ENCODE peak calls at places on chromosome 20, in six cellular contexts. One of them, this sample, is unnamed.

GRCh38 chr20:40807771-40808170 is 118.7 kb upstream of the MAFB start:
- DNase-seq in neural progenitor cell: no peak
- DNase-seq in SK-N-SH: no peak
- DNase-seq in GM23338: no peak
- DNase-seq in HCT116: no peak
- DNase-seq in PC-3: no peak
- DNase-seq in this sample: no peak

GRCh38 chr20:41058007-41058673 is 29.5 kb downstream of the TOP1 start:
- DNase-seq in neural progenitor cell: no peak
- DNase-seq in HCT116: peak
- DNase-seq in SK-N-SH: peak
- DNase-seq in GM23338: no peak
- DNase-seq in PC-3: peak
- DNase-seq in this sample: no peak

GRCh38 chr20:56924976-56925695 is 296.0 kb downstream of the TFAP2C start:
- DNase-seq in neural progenitor cell: peak
- DNase-seq in SK-N-SH: peak
- DNase-seq in HCT116: no peak
- DNase-seq in GM23338: peak
- DNase-seq in PC-3: no peak
- DNase-seq in this sample: no peak

GRCh38 chr20:41469868-41470267 is 103.2 kb upstream of the EMILIN3 start:
- DNase-seq in HCT116: no peak
- DNase-seq in neural progenitor cell: no peak
- DNase-seq in SK-N-SH: no peak
- DNase-seq in PC-3: no peak
- DNase-seq in GM23338: no peak
- DNase-seq in this sample: no peak

GRCh38 chr20:701401-702129 is 26.0 kb upstream of the SCRT2 start:
- DNase-seq in PC-3: no peak
- DNase-seq in SK-N-SH: no peak
- DNase-seq in neural progenitor cell: no peak
- DNase-seq in HCT116: no peak
- DNase-seq in GM23338: no peak
- DNase-seq in this sample: no peak

GRCh38 chr20:6492396-6493055 is 275.0 kb upstream of the BMP2 start:
- DNase-seq in GM23338: peak
- DNase-seq in HCT116: no peak
- DNase-seq in PC-3: peak
- DNase-seq in neural progenitor cell: no peak
- DNase-seq in SK-N-SH: no peak
- DNase-seq in this sample: no peak

GRCh38 chr20:14360386-14360785 is 23.0 kb upstream of the FLRT3 start:
- DNase-seq in PC-3: peak
- DNase-seq in SK-N-SH: no peak
- DNase-seq in neural progenitor cell: no peak
- DNase-seq in GM23338: no peak
- DNase-seq in HCT116: no peak
- DNase-seq in this sample: no peak

GRCh38 chr20:56518999-56519398 is 5.5 kb upstream of the FAM209A start:
- DNase-seq in GM23338: no peak
- DNase-seq in HCT116: no peak
- DNase-seq in SK-N-SH: no peak
- DNase-seq in PC-3: no peak
- DNase-seq in neural progenitor cell: no peak
- DNase-seq in this sample: no peak

GRCh38 chr20:38165966-38166706 is 1.1 kb upstream of the TGM2 start:
- DNase-seq in SK-N-SH: no peak
- DNase-seq in HCT116: no peak
- DNase-seq in PC-3: no peak
- DNase-seq in neural progenitor cell: no peak
- DNase-seq in GM23338: no peak
- DNase-seq in this sample: no peak

DNA sequence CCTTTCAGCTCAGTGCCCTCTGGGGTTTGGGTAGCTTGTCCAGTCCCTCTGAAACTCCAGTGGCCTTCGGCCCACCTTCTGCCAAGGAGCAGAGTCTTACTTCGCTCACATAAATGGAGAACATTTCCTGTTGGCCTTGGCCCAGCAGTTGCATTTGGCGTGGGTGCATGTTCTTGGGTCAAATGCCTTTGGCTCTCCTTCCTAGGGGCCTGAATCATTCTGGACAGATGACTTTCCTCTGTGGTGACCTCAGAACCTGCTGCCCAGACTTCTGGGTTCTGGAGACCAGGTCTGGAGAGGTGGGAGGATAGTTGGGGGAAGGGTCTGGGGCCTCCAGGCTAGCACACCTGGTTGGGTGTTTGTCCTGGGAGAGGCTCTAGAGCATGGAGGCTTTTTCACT is 29.3 kb downstream of the BCAS4 start:
- DNase-seq in neural progenitor cell: no peak
- DNase-seq in PC-3: peak
- DNase-seq in SK-N-SH: no peak
- DNase-seq in HCT116: no peak
- DNase-seq in GM23338: no peak
- DNase-seq in this sample: no peak
- TF ChIP-seq EZH2phosphoT487 in neural progenitor cell: no peak
- TF ChIP-seq EZH2phosphoT487 in PC-3: no peak
- TF ChIP-seq EZH2phosphoT487 in SK-N-SH: no peak
- TF ChIP-seq EZH2phosphoT487 in HCT116: no peak
- TF ChIP-seq EZH2phosphoT487 in GM23338: no peak
- TF ChIP-seq EZH2phosphoT487 in this sample: no peak

GRCh38 chr20:35621560-35621946 is 5.9 kb downstream of the SPAG4 start:
- DNase-seq in neural progenitor cell: no peak
- DNase-seq in SK-N-SH: no peak
- DNase-seq in GM23338: peak
- DNase-seq in PC-3: no peak
- DNase-seq in HCT116: no peak
- DNase-seq in this sample: no peak
- H2AFZ ChIP-seq in neural progenitor cell: no peak
- H2AFZ ChIP-seq in SK-N-SH: no peak
- H2AFZ ChIP-seq in GM23338: no peak
- H2AFZ ChIP-seq in PC-3: no peak
- H2AFZ ChIP-seq in HCT116: no peak
- H2AFZ ChIP-seq in this sample: no peak

GRCh38 chr20:3815703-3816315 is 4.5 kb upstream of the AP5S1 start:
- DNase-seq in HCT116: no peak
- DNase-seq in GM23338: no peak
- DNase-seq in neural progenitor cell: no peak
- DNase-seq in SK-N-SH: no peak
- DNase-seq in PC-3: no peak
- DNase-seq in this sample: no peak

GRCh38 chr20:3819413-3820047 is 817 bp upstream of the AP5S1 start:
- DNase-seq in GM23338: no peak
- DNase-seq in SK-N-SH: no peak
- DNase-seq in PC-3: no peak
- DNase-seq in neural progenitor cell: no peak
- DNase-seq in HCT116: no peak
- DNase-seq in this sample: peak

GRCh38 chr20:3820048-3820900 is at the start of gene AP5S1:
- DNase-seq in HCT116: peak
- DNase-seq in neural progenitor cell: peak
- DNase-seq in SK-N-SH: peak
- DNase-seq in GM23338: peak
- DNase-seq in PC-3: peak
- DNase-seq in this sample: peak

GRCh38 chr20:3820901-3821727 is 767 bp downstream of the AP5S1 start:
- DNase-seq in neural progenitor cell: no peak
- DNase-seq in HCT116: no peak
- DNase-seq in PC-3: peak
- DNase-seq in GM23338: no peak
- DNase-seq in SK-N-SH: no peak
- DNase-seq in this sample: no peak

GRCh38 chr20:3818155-3819151 is 1.9 kb upstream of the AP5S1 start:
- DNase-seq in PC-3: peak
- DNase-seq in SK-N-SH: peak
- DNase-seq in HCT116: peak
- DNase-seq in GM23338: peak
- DNase-seq in neural progenitor cell: peak
- DNase-seq in this sample: peak
- TF ChIP-seq EZH2phosphoT487 in PC-3: no peak
- TF ChIP-seq EZH2phosphoT487 in SK-N-SH: no peak
- TF ChIP-seq EZH2phosphoT487 in HCT116: no peak
- TF ChIP-seq EZH2phosphoT487 in GM23338: no peak
- TF ChIP-seq EZH2phosphoT487 in neural progenitor cell: no peak
- TF ChIP-seq EZH2phosphoT487 in this sample: no peak

DNA sequence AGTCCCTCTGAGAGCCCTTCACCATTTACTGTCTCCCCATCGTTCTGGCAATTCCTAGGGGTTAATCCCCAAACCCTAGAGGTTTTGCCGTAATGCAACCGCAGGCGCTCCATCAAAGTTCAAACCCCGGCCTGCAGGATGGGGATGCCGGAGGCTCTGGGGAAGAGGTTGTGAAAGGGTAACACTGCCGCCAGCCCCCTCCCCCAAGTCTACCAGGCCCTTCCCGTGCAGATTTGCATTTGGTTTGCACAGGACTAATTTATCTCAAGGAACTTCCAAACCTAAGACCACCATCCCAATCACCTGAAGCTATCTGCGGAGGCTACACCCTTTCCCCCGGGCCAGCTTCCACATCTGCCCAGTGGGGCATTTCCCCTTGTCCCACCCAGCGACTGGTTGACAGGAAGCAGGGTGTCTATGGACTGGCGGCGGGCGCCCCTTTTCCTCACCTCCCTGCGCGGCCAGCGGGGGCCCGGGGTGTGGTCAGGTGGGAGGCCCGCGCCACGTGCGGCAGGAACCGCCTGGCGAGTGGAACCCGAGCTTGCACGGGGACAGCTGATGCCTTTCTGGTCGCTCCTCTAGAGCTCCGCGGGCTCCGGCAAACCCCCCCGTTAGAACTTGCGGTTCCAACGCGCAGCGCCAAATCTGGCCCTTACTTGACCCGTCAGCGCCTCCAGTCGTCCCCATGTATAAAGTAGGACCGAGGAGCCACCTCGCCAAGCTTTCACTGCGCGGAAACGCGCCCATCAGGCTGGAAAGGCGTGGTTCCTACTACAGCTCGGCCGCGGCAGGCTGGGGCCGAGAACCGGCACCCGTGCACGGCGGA is 9.4 kb upstream of the SLC4A11 start:
- DNase-seq in HCT116: no peak
- DNase-seq in SK-N-SH: no peak
- DNase-seq in PC-3: no peak
- DNase-seq in neural progenitor cell: peak
- DNase-seq in GM23338: peak
- DNase-seq in this sample: no peak
- H2AFZ ChIP-seq in HCT116: no peak
- H2AFZ ChIP-seq in SK-N-SH: no peak
- H2AFZ ChIP-seq in PC-3: no peak
- H2AFZ ChIP-seq in neural progenitor cell: no peak
- H2AFZ ChIP-seq in GM23338: peak
- H2AFZ ChIP-seq in this sample: no peak

GRCh38 chr20:18188446-18188845 is 50.8 kb downstream of the KAT14 start:
- DNase-seq in PC-3: no peak
- DNase-seq in GM23338: no peak
- DNase-seq in neural progenitor cell: no peak
- DNase-seq in HCT116: no peak
- DNase-seq in SK-N-SH: no peak
- DNase-seq in this sample: no peak
- TF ChIP-seq EZH2phosphoT487 in PC-3: no peak
- TF ChIP-seq EZH2phosphoT487 in GM23338: no peak
- TF ChIP-seq EZH2phosphoT487 in neural progenitor cell: no peak
- TF ChIP-seq EZH2phosphoT487 in HCT116: no peak
- TF ChIP-seq EZH2phosphoT487 in SK-N-SH: no peak
- TF ChIP-seq EZH2phosphoT487 in this sample: no peak

GRCh38 chr20:45293041-45294002 is 13.3 kb upstream of the RBPJL start:
- DNase-seq in neural progenitor cell: peak
- DNase-seq in PC-3: peak
- DNase-seq in GM23338: peak
- DNase-seq in SK-N-SH: peak
- DNase-seq in HCT116: peak
- DNase-seq in this sample: no peak
- H2AFZ ChIP-seq in neural progenitor cell: peak
- H2AFZ ChIP-seq in PC-3: peak
- H2AFZ ChIP-seq in GM23338: peak
- H2AFZ ChIP-seq in SK-N-SH: peak
- H2AFZ ChIP-seq in HCT116: peak
- H2AFZ ChIP-seq in this sample: no peak

GRCh38 chr20:46644733-46645132 is 6.5 kb downstream of the SLC13A3 start:
- DNase-seq in HCT116: no peak
- DNase-seq in neural progenitor cell: no peak
- DNase-seq in GM23338: no peak
- DNase-seq in PC-3: no peak
- DNase-seq in SK-N-SH: no peak
- DNase-seq in this sample: no peak

GRCh38 chr20:46646122-46646521 is 5.1 kb downstream of the SLC13A3 start:
- DNase-seq in GM23338: no peak
- DNase-seq in SK-N-SH: no peak
- DNase-seq in PC-3: no peak
- DNase-seq in HCT116: no peak
- DNase-seq in neural progenitor cell: no peak
- DNase-seq in this sample: no peak

GRCh38 chr20:46648903-46649649 is 2.2 kb downstream of the SLC13A3 start:
- DNase-seq in HCT116: no peak
- DNase-seq in SK-N-SH: no peak
- DNase-seq in GM23338: peak
- DNase-seq in PC-3: no peak
- DNase-seq in neural progenitor cell: peak
- DNase-seq in this sample: peak

GRCh38 chr20:46647469-46647868 is 3.8 kb downstream of the SLC13A3 start:
- DNase-seq in neural progenitor cell: peak
- DNase-seq in PC-3: no peak
- DNase-seq in GM23338: no peak
- DNase-seq in SK-N-SH: no peak
- DNase-seq in HCT116: no peak
- DNase-seq in this sample: no peak

DNA sequence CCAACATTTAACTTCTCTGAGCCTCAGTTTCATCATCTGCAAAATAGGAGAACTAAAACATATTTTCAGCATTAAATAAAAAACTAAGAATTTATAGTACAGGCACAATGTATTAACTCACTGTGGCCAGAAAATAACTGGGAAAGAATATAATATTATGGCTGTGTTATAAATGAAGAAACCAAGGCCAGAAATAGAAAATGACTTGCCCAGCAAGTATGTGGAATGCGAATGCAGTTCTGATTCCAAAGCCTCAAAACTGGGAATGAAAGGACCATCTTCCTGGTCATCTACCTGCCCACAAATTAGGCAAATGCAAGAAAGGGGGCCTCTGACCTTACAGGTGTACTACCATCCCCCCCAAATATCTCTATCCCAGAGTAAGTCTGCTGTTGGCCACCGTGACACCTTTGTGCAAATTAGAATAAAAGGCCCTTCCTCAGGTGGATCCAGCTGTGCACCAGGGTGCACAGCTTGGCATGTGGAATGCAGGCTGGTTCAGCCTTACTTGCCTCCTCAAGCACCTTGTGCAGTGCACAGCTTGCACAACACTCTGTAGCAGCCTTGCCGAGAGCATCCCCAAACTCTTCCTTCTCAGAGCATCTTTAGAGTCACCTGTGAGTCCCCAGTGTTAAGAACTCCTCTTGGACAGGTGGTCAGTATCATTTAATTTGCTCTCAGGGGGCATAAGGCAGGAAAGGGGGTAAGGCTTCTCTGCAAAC is 4.4 kb downstream of the SLC13A3 start:
- DNase-seq in PC-3: no peak
- DNase-seq in GM23338: no peak
- DNase-seq in SK-N-SH: no peak
- DNase-seq in neural progenitor cell: no peak
- DNase-seq in HCT116: no peak
- DNase-seq in this sample: no peak
- TF ChIP-seq EZH2phosphoT487 in PC-3: no peak
- TF ChIP-seq EZH2phosphoT487 in GM23338: no peak
- TF ChIP-seq EZH2phosphoT487 in SK-N-SH: no peak
- TF ChIP-seq EZH2phosphoT487 in neural progenitor cell: no peak
- TF ChIP-seq EZH2phosphoT487 in HCT116: no peak
- TF ChIP-seq EZH2phosphoT487 in this sample: no peak

GRCh38 chr20:3160418-3160817 is 753 bp upstream of the FASTKD5 start:
- DNase-seq in HCT116: no peak
- DNase-seq in neural progenitor cell: no peak
- DNase-seq in GM23338: no peak
- DNase-seq in SK-N-SH: no peak
- DNase-seq in PC-3: no peak
- DNase-seq in this sample: no peak
- H2AFZ ChIP-seq in HCT116: no peak
- H2AFZ ChIP-seq in neural progenitor cell: no peak
- H2AFZ ChIP-seq in GM23338: no peak
- H2AFZ ChIP-seq in SK-N-SH: peak
- H2AFZ ChIP-seq in PC-3: no peak
- H2AFZ ChIP-seq in this sample: peak